ENCODE peak calls at places on chromosomes 6 and 20, in four cellular contexts. R is psoas muscle, X is Calu3, B is NCI-H1436 treated with DMSO at 0.1 percent for 48 hours. I is an unnamed sample.

GRCh38 chr20:61879694-61880093 is 186.0 kb downstream of the TAF4 start:
- DNase-seq in X (no peak), B (no peak), R (no peak), I (no peak)

GRCh38 chr6:165889636-165890403 is 226.8 kb upstream of the PDE10A start:
- DNase-seq in B (no peak), X (peak), R (no peak), I (no peak)

GRCh38 chr6:161727063-161727462 is 453.2 kb upstream of the AGPAT4 start:
- DNase-seq in R (no peak), B (no peak), X (no peak), I (no peak)

GRCh38 chr6:18601515-18602035 is 214.4 kb downstream of the RNF144B start:
- DNase-seq in B (peak), R (no peak), X (no peak), I (no peak)

GRCh38 chr6:53851561-53851960 is 56.8 kb downstream of the LRRC1 start:
- DNase-seq in X (no peak), R (no peak), B (no peak), I (no peak)

GRCh38 chr6:48318670-48319069 is 207.7 kb upstream of the PTCHD4 start:
- DNase-seq in R (peak), X (no peak), B (no peak), I (no peak)

GRCh38 chr20:43388267-43389081 is 69.2 kb upstream of the SRSF6 start:
- DNase-seq in X (no peak), R (peak), B (no peak), I (peak)

GRCh38 chr6:46781478-46782378 is 11.5 kb upstream of the MEP1A start:
- DNase-seq in B (peak), X (peak), R (no peak), I (no peak)

GRCh38 chr6:106154326-106154725 is 68.2 kb downstream of the PRDM1 start:
- DNase-seq in R (no peak), B (no peak), X (no peak), I (no peak)

GRCh38 chr6:21082091-21082490 is 511.5 kb upstream of the SOX4 start:
- DNase-seq in B (no peak), R (no peak), X (no peak), I (no peak)

GRCh38 chr6:33312361-33313104 is 1.3 kb downstream of the TAPBP start:
- DNase-seq in X (peak), R (peak), B (peak), I (peak)

GRCh38 chr20:38242848-38243449 is 17.6 kb downstream of the KIAA1755 start:
- DNase-seq in R (no peak), B (no peak), X (peak), I (peak)

GRCh38 chr6:72212686-72213085 is 326.3 kb downstream of the RIMS1 start:
- DNase-seq in R (no peak), X (no peak), B (no peak), I (no peak)

GRCh38 chr6:138467901-138468300 is 31.4 kb downstream of the NHSL1 start:
- DNase-seq in X (no peak), B (no peak), R (no peak), I (no peak)

GRCh38 chr20:38604873-38605303 is 3.3 kb downstream of the ARHGAP40 start:
- DNase-seq in B (no peak), R (no peak), X (peak), I (no peak)

GRCh38 chr6:116840091-116840490 is 11.2 kb upstream of the GPRC6A start:
- DNase-seq in B (no peak), R (no peak), X (no peak), I (no peak)

I was measured in upper lobe of right lung.